ENCODE peak calls at places on chromosomes 6 and 20, in five cellular contexts. B is fibroblast of lung; U is activated T-cell treated with anti-CD3 and anti-CD28 coated beads, Interleukin-2, amount 50 U/mL, for 72 hours; C is MCF 10A; Q is adipocyte. S is an unnamed sample.

GRCh38 chr6:42454428-42454791 is 2.7 kb upstream of the TRERF1 start:
- DNase-seq in B (no peak), U (no peak), C (no peak), Q (no peak), S (no peak)

GRCh38 chr6:26336355-26337198 is 28.4 kb upstream of the BTN3A2 start:
- DNase-seq in B (peak), U (no peak), C (peak), Q (peak), S (no peak)

GRCh38 chr6:22025468-22026159 is 271.2 kb downstream of the PRL start:
- DNase-seq in B (peak), U (peak), C (peak), Q (peak), S (peak)

GRCh38 chr20:46406986-46407670 is 713 bp upstream of the ELMO2 start:
- DNase-seq in B (no peak), U (peak), C (peak), Q (peak), S (peak)

GRCh38 chr20:32332614-32333013 is 25.5 kb upstream of the ASXL1 start:
- DNase-seq in B (peak), U (peak), C (peak), Q (peak), S (no peak)

GRCh38 chr20:31811796-31812728 is 7.1 kb upstream of the MYLK2 start:
- DNase-seq in B (peak), U (no peak), C (no peak), Q (peak), S (no peak)

GRCh38 chr20:62937353-62938104 is 418 bp upstream of the GID8 start:
- DNase-seq in B (peak), U (peak), C (peak), Q (peak), S (peak)

GRCh38 chr6:37994238-37994637 is 174.7 kb downstream of the ZFAND3 start:
- DNase-seq in B (no peak), U (no peak), C (no peak), Q (peak), S (no peak)

GRCh38 chr6:121143476-121143875 is 190.8 kb downstream of the TBC1D32 start:
- DNase-seq in B (no peak), U (no peak), C (peak), Q (no peak), S (no peak)

GRCh38 chr6:125201961-125202729 is 48.6 kb downstream of the TPD52L1 start:
- DNase-seq in B (peak), U (no peak), C (peak), Q (peak), S (no peak)

GRCh38 chr20:24096256-24096655 is 107.7 kb upstream of the GGTLC1 start:
- DNase-seq in B (no peak), U (no peak), C (no peak), Q (no peak), S (no peak)

GRCh38 chr6:28134015-28134414 is 7.7 kb upstream of the ZKSCAN8 start:
- DNase-seq in B (peak), U (peak), C (peak), Q (peak), S (peak)

GRCh38 chr6:85419046-85419759 is 30.7 kb upstream of the NT5E start:
- DNase-seq in B (no peak), U (no peak), C (no peak), Q (peak), S (no peak)

GRCh38 chr6:25959890-25960531 is 2.6 kb upstream of the TRIM38 start:
- DNase-seq in B (peak), U (no peak), C (no peak), Q (peak), S (no peak)

GRCh38 chr20:21715193-21715881 is 9.9 kb downstream of the PAX1 start:
- DNase-seq in B (no peak), U (no peak), C (no peak), Q (no peak), S (no peak)

GRCh38 chr6:135722679-135723078 is 128.8 kb upstream of the PDE7B start:
- DNase-seq in B (peak), U (no peak), C (peak), Q (peak), S (no peak)

GRCh38 chr20:6533321-6533720 is 234.2 kb upstream of the BMP2 start:
- DNase-seq in B (peak), U (no peak), C (no peak), Q (peak), S (no peak)

GRCh38 chr6:52403086-52403485 is 17.1 kb upstream of the EFHC1 start:
- DNase-seq in B (no peak), U (no peak), C (no peak), Q (no peak), S (no peak)

GRCh38 chr20:22341508-22341907 is 242.9 kb downstream of the FOXA2 start:
- DNase-seq in B (peak), U (no peak), C (peak), Q (no peak), S (no peak)

GRCh38 chr6:50925981-50926380 is 107.3 kb downstream of the TFAP2B start:
- DNase-seq in B (no peak), U (no peak), C (no peak), Q (no peak), S (no peak)

GRCh38 chr6:23013776-23014175 is 444.4 kb downstream of the HDGFL1 start:
- DNase-seq in B (peak), U (no peak), C (peak), Q (no peak), S (no peak)

GRCh38 chr20:21503345-21503744 is 10.5 kb downstream of the NKX2-2 start:
- DNase-seq in B (no peak), U (peak), C (no peak), Q (no peak), S (no peak)

GRCh38 chr6:128807577-128807976 is 75.4 kb upstream of the LAMA2 start:
- DNase-seq in B (peak), U (no peak), C (peak), Q (peak), S (no peak)

GRCh38 chr20:38453941-38454340 is 18.7 kb upstream of the RALGAPB start:
- DNase-seq in B (no peak), U (no peak), C (no peak), Q (no peak), S (no peak)

GRCh38 chr6:12181481-12181880 is 108.7 kb upstream of the EDN1 start:
- DNase-seq in B (no peak), U (no peak), C (no peak), Q (no peak), S (no peak)

GRCh38 chr6:122930252-122931180 is 65.5 kb upstream of the CLVS2 start:
- DNase-seq in B (no peak), U (no peak), C (no peak), Q (no peak), S (no peak)